ENCODE peak calls at places on chromosomes 11 and 22, in five cellular contexts. E is fibroblast of pulmonary artery, S is MM.1S, T is fibroblast of the aortic adventitia, J is choroid plexus epithelial cell. L is an unnamed sample.

GRCh38 chr11:37124384-37124783 is 526.3 kb upstream of the RAG2 start:
- DNase-seq in E (no peak), S (no peak), T (no peak), J (no peak), L (no peak)

GRCh38 chr11:70333206-70333605 is 62.7 kb downstream of the PPFIA1 start:
- DNase-seq in E (peak), S (no peak), T (no peak), J (no peak), L (no peak)

GRCh38 chr11:111452817-111453607 is 59.2 kb downstream of the BTG4 start:
- DNase-seq in E (no peak), S (no peak), T (no peak), J (no peak), L (no peak)

GRCh38 chr22:49657275-49657973 is 170.2 kb downstream of the BRD1 start:
- DNase-seq in E (no peak), S (peak), T (no peak), J (no peak), L (no peak)

GRCh38 chr11:83161610-83162199 is 4.8 kb downstream of the PCF11 start:
- DNase-seq in E (no peak), S (no peak), T (no peak), J (no peak), L (no peak)

GRCh38 chr22:44316393-44317162 is 3.8 kb upstream of the SHISAL1 start:
- DNase-seq in E (no peak), S (no peak), T (no peak), J (no peak), L (no peak)

GRCh38 chr22:28435271-28435825 is 244.3 kb downstream of the TTC28 start:
- DNase-seq in E (no peak), S (no peak), T (no peak), J (no peak), L (no peak)

GRCh38 chr22:44734278-44734677 is 18.1 kb upstream of the ARHGAP8 start:
- DNase-seq in E (no peak), S (no peak), T (no peak), J (no peak), L (no peak)

GRCh38 chr11:96090711-96091110 is 166.8 kb upstream of the MTMR2 start:
- DNase-seq in E (peak), S (no peak), T (peak), J (peak), L (peak)

GRCh38 chr11:123304828-123305530 is 109.9 kb upstream of the CLMP start:
- DNase-seq in E (no peak), S (no peak), T (no peak), J (no peak), L (no peak)

GRCh38 chr11:69286358-69287327 is 7.3 kb upstream of the MYEOV start:
- DNase-seq in E (no peak), S (no peak), T (no peak), J (peak), L (no peak)

GRCh38 chr11:85627998-85628770 is at the start of gene TMEM126B:
- DNase-seq in E (peak), S (peak), T (peak), J (peak), L (peak)

GRCh38 chr11:86951706-86952105 is 3.5 kb downstream of the FZD4 start:
- DNase-seq in E (no peak), S (no peak), T (no peak), J (no peak), L (no peak)

GRCh38 chr11:45806937-45807791 is 2.2 kb downstream of the SLC35C1 start:
- DNase-seq in E (peak), S (no peak), T (no peak), J (no peak), L (no peak)

GRCh38 chr22:42074153-42074750 is at the start of gene PHETA2:
- DNase-seq in E (peak), S (no peak), T (peak), J (peak), L (peak)

GRCh38 chr11:72580648-72580950 is 93.6 kb downstream of the PDE2A start:
- DNase-seq in E (no peak), S (no peak), T (no peak), J (no peak), L (no peak)

GRCh38 chr22:44691796-44692661 is 10.0 kb upstream of the PRR5 start:
- DNase-seq in E (no peak), S (no peak), T (no peak), J (no peak), L (no peak)

GRCh38 chr11:17968206-17968605 is 44.6 kb downstream of the SERGEF start:
- DNase-seq in E (no peak), S (no peak), T (no peak), J (no peak), L (no peak)

GRCh38 chr11:33997473-33998347 is 53.8 kb upstream of the CAPRIN1 start:
- DNase-seq in E (no peak), S (no peak), T (peak), J (peak), L (no peak)

GRCh38 chr11:126403039-126403438 is 47.6 kb downstream of the ST3GAL4 start:
- DNase-seq in E (no peak), S (no peak), T (peak), J (no peak), L (no peak)

GRCh38 chr11:119157088-119157487 is 8.2 kb downstream of the ABCG4 start:
- DNase-seq in E (no peak), S (no peak), T (no peak), J (no peak), L (no peak)

GRCh38 chr11:119783466-119784400 is 54.7 kb upstream of the NECTIN1 start:
- DNase-seq in E (no peak), S (no peak), T (peak), J (peak), L (peak)

GRCh38 chr11:74926304-74927030 is 22.4 kb downstream of the XRRA1 start:
- DNase-seq in E (no peak), S (no peak), T (no peak), J (peak), L (peak)

GRCh38 chr22:24011735-24012068 is 598 bp downstream of the CABIN1 start:
- DNase-seq in E (no peak), S (no peak), T (no peak), J (peak), L (peak)

GRCh38 chr11:110425751-110426545 is 3.8 kb upstream of the FDX1 start:
- DNase-seq in E (peak), S (no peak), T (peak), J (peak), L (peak)

GRCh38 chr11:2526808-2527381 is 82.1 kb downstream of the KCNQ1 start:
- DNase-seq in E (no peak), S (peak), T (no peak), J (peak), L (no peak)

GRCh38 chr11:29914203-29914930 is 102.5 kb downstream of the KCNA4 start:
- DNase-seq in E (peak), S (no peak), T (no peak), J (no peak), L (no peak)

GRCh38 chr11:24637520-24637919 is 140.7 kb downstream of the LUZP2 start:
- DNase-seq in E (no peak), S (no peak), T (no peak), J (no peak), L (no peak)

GRCh38 chr11:5550440-5551095 is 2.2 kb upstream of the OR52H1 start:
- DNase-seq in E (peak), S (no peak), T (peak), J (peak), L (peak)

GRCh38 chr22:24405631-24406321 is 21.6 kb upstream of the ADORA2A start:
- DNase-seq in E (no peak), S (no peak), T (no peak), J (no peak), L (no peak)

GRCh38 chr22:31733580-31734079 is 16.3 kb downstream of the PRR14L start:
- DNase-seq in E (no peak), S (no peak), T (no peak), J (no peak), L (no peak)

GRCh38 chr22:31728857-31729256 is 21.1 kb downstream of the PRR14L start:
- DNase-seq in E (no peak), S (no peak), T (no peak), J (peak), L (no peak)

GRCh38 chr22:31732089-31732829 is 17.7 kb downstream of the PRR14L start:
- DNase-seq in E (no peak), S (no peak), T (no peak), J (no peak), L (no peak)

GRCh38 chr22:31726692-31727091 is 23.2 kb downstream of the PRR14L start:
- DNase-seq in E (no peak), S (no peak), T (no peak), J (no peak), L (no peak)

DNA sequence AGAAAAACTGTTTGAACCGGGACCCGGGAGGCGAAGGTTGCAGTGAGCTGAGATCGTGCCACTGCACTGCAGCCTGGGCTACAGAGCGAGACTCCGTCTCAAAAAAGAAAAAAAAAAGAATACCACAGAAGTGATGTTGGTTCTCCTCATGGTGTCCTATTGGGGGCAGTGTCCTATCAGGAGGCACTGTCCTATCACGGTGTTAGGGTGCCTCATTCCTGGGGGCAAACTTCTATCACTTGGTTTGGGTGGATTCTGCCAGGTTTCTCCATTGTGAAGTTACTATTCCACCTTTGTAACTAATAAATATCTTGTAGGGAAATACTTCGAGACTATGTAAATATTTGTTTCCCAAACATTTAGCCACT is 19.6 kb downstream of the PRR14L start:
- DNase-seq in E (no peak), S (no peak), T (no peak), J (no peak), L (no peak)
- TF ChIP-seq CTCF in E (no peak), S (no peak), T (no peak), J (peak), L (peak)

GRCh38 chr11:67409781-67410368 is 5.6 kb upstream of the CARNS1 start:
- DNase-seq in E (no peak), S (peak), T (no peak), J (no peak), L (no peak)

GRCh38 chr11:67406969-67407699 is 3.3 kb downstream of the TBC1D10C start:
- DNase-seq in E (no peak), S (no peak), T (no peak), J (no peak), L (no peak)

GRCh38 chr11:67407700-67408163 is 3.8 kb downstream of the TBC1D10C start:
- DNase-seq in E (no peak), S (no peak), T (no peak), J (no peak), L (no peak)

GRCh38 chr11:67409261-67409666 is 5.4 kb downstream of the TBC1D10C start:
- DNase-seq in E (no peak), S (peak), T (no peak), J (no peak), L (no peak)

GRCh38 chr11:67408437-67409200 is 4.7 kb downstream of the TBC1D10C start:
- DNase-seq in E (no peak), S (no peak), T (no peak), J (no peak), L (no peak)
- H3K4me3 ChIP-seq in E (no peak), S (no peak), T (no peak), J (no peak), L (no peak)

DNA sequence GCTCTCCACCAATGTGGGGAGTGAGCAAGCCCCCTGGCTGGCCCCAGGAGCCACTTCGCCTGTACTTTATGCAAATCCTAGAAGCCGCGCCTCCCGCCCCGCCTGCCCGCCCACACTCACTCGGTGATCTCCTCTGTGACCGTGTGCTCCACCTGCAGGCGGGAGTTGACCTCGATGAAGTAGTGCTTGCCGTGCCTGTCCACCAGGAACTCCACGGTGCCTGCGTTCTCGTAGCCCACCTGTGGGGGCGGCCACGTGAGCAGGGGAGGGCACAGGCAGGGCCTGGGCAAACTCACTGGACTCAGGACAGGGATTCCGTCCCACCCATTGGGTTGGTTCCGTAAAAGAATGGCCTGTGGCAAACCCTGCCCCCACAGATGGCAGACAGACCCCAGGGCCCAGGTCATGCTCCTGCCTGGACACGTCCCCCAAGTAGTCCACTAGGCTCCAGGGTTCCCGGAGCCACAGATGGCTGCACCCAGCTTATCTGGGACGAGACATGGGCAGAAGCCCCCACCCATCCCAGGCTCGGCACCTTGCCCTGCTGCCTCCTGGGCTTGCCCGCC is 11.9 kb downstream of the LRFN4 start:
- DNase-seq in E (no peak), S (peak), T (no peak), J (no peak), L (no peak)
- TF ChIP-seq CTCF in E (no peak), S (peak), T (no peak), J (no peak), L (no peak)

GRCh38 chr22:39174498-39175120 is 22.1 kb upstream of the CBX7 start:
- DNase-seq in E (peak), S (no peak), T (peak), J (peak), L (peak)
- H3K4me3 ChIP-seq in E (no peak), S (no peak), T (no peak), J (no peak), L (no peak)

L was measured in astrocyte of the spinal cord.